ENCODE peak calls at places on chromosome 12, in seven cellular contexts. One of them, this sample, is unnamed.

GRCh38 chr12:131704509-131704908 is 6.4 kb upstream of the SFSWAP start:
- DNase-seq in GM12878: no peak
- DNase-seq in SK-N-SH: no peak
- DNase-seq in H1: no peak
- DNase-seq in K562: no peak
- DNase-seq in HCT116: no peak
- DNase-seq in HepG2: no peak
- DNase-seq in this sample: no peak

GRCh38 chr12:69896653-69897381 is 71.8 kb downstream of the MYRFL start:
- DNase-seq in K562: no peak
- DNase-seq in HCT116: no peak
- DNase-seq in HepG2: no peak
- DNase-seq in GM12878: no peak
- DNase-seq in SK-N-SH: no peak
- DNase-seq in H1: peak; percentile 62
- DNase-seq in this sample: no peak

GRCh38 chr12:7959278-7960063 is 23.5 kb upstream of the SLC2A3 start:
- DNase-seq in HCT116: no peak
- DNase-seq in SK-N-SH: no peak
- DNase-seq in K562: peak; percentile 17
- DNase-seq in GM12878: peak; percentile 70
- DNase-seq in HepG2: peak; percentile 44
- DNase-seq in H1: no peak
- DNase-seq in this sample: no peak

GRCh38 chr12:18057051-18057450 is 32.9 kb downstream of the RERGL start:
- DNase-seq in HepG2: no peak
- DNase-seq in GM12878: no peak
- DNase-seq in SK-N-SH: no peak
- DNase-seq in K562: no peak
- DNase-seq in H1: no peak
- DNase-seq in HCT116: no peak
- DNase-seq in this sample: no peak

GRCh38 chr12:30908389-30909087 is 18.0 kb upstream of the TSPAN11 start:
- DNase-seq in K562: no peak
- DNase-seq in SK-N-SH: peak; percentile 36
- DNase-seq in HepG2: peak; percentile 56
- DNase-seq in H1: no peak
- DNase-seq in GM12878: no peak
- DNase-seq in HCT116: no peak
- DNase-seq in this sample: no peak

GRCh38 chr12:128930591-128930990 is 77.3 kb downstream of the GLT1D1 start:
- DNase-seq in K562: no peak
- DNase-seq in H1: no peak
- DNase-seq in HCT116: no peak
- DNase-seq in SK-N-SH: no peak
- DNase-seq in HepG2: no peak
- DNase-seq in GM12878: no peak
- DNase-seq in this sample: no peak

GRCh38 chr12:47741340-47741703 is 16.0 kb upstream of the ENDOU start:
- DNase-seq in SK-N-SH: peak; percentile 79
- DNase-seq in HCT116: peak; percentile 27
- DNase-seq in HepG2: no peak
- DNase-seq in H1: no peak
- DNase-seq in K562: no peak
- DNase-seq in GM12878: no peak
- DNase-seq in this sample: no peak

GRCh38 chr12:92010368-92010767 is 135.3 kb downstream of the BTG1 start:
- DNase-seq in HepG2: no peak
- DNase-seq in SK-N-SH: no peak
- DNase-seq in K562: no peak
- DNase-seq in H1: no peak
- DNase-seq in HCT116: no peak
- DNase-seq in GM12878: no peak
- DNase-seq in this sample: no peak

GRCh38 chr12:24991209-24992049 is 42.5 kb upstream of the BCAT1 start:
- DNase-seq in GM12878: peak; percentile 65
- DNase-seq in HepG2: peak; percentile 45
- DNase-seq in SK-N-SH: peak; percentile 56
- DNase-seq in K562: peak; percentile 31
- DNase-seq in H1: no peak
- DNase-seq in HCT116: peak; percentile 39
- DNase-seq in this sample: peak; percentile 77

GRCh38 chr12:94770397-94770759 is 120.0 kb upstream of the TMCC3 start:
- DNase-seq in H1: no peak
- DNase-seq in HCT116: no peak
- DNase-seq in SK-N-SH: no peak
- DNase-seq in K562: no peak
- DNase-seq in HepG2: no peak
- DNase-seq in GM12878: no peak
- DNase-seq in this sample: no peak

GRCh38 chr12:53252349-53252916 is 15.7 kb upstream of the ESPL1 start:
- DNase-seq in H1: no peak
- DNase-seq in HepG2: no peak
- DNase-seq in GM12878: no peak
- DNase-seq in K562: peak; percentile 68
- DNase-seq in HCT116: no peak
- DNase-seq in SK-N-SH: no peak
- DNase-seq in this sample: peak; percentile 98

GRCh38 chr12:85369365-85370154 is 89.5 kb downstream of the ALX1 start:
- DNase-seq in HCT116: no peak
- DNase-seq in HepG2: no peak
- DNase-seq in GM12878: no peak
- DNase-seq in H1: no peak
- DNase-seq in K562: no peak
- DNase-seq in SK-N-SH: no peak
- DNase-seq in this sample: no peak

GRCh38 chr12:31702047-31702446 is 26.8 kb downstream of the AMN1 start:
- DNase-seq in HCT116: peak; percentile 15
- DNase-seq in HepG2: no peak
- DNase-seq in H1: no peak
- DNase-seq in K562: no peak
- DNase-seq in GM12878: no peak
- DNase-seq in SK-N-SH: no peak
- DNase-seq in this sample: no peak

GRCh38 chr12:45745861-45746277 is 16.4 kb downstream of the ARID2 start:
- DNase-seq in SK-N-SH: peak; percentile 39
- DNase-seq in HCT116: no peak
- DNase-seq in K562: no peak
- DNase-seq in GM12878: no peak
- DNase-seq in H1: no peak
- DNase-seq in HepG2: no peak
- DNase-seq in this sample: peak; percentile 36

GRCh38 chr12:123164710-123165261 is 13.9 kb upstream of the PITPNM2 start:
- DNase-seq in SK-N-SH: no peak
- DNase-seq in H1: no peak
- DNase-seq in HCT116: no peak
- DNase-seq in GM12878: no peak
- DNase-seq in HepG2: no peak
- DNase-seq in K562: no peak
- DNase-seq in this sample: no peak

GRCh38 chr12:96235497-96235826 is 41.3 kb downstream of the ELK3 start:
- DNase-seq in GM12878: no peak
- DNase-seq in HepG2: no peak
- DNase-seq in K562: no peak
- DNase-seq in SK-N-SH: no peak
- DNase-seq in H1: no peak
- DNase-seq in HCT116: no peak
- DNase-seq in this sample: no peak

GRCh38 chr12:19978193-19978592 is 390.1 kb upstream of the PDE3A start:
- DNase-seq in K562: no peak
- DNase-seq in HepG2: no peak
- DNase-seq in H1: no peak
- DNase-seq in GM12878: no peak
- DNase-seq in HCT116: no peak
- DNase-seq in SK-N-SH: no peak
- DNase-seq in this sample: no peak

GRCh38 chr12:28885275-28885674 is 263.8 kb upstream of the FAR2 start:
- DNase-seq in GM12878: no peak
- DNase-seq in K562: no peak
- DNase-seq in H1: no peak
- DNase-seq in HCT116: no peak
- DNase-seq in SK-N-SH: no peak
- DNase-seq in HepG2: no peak
- DNase-seq in this sample: no peak

GRCh38 chr12:132494294-132495164 is 4.6 kb downstream of the FBRSL1 start:
- DNase-seq in HepG2: no peak
- DNase-seq in H1: no peak
- DNase-seq in K562: peak; percentile 72
- DNase-seq in GM12878: no peak
- DNase-seq in HCT116: no peak
- DNase-seq in SK-N-SH: no peak
- DNase-seq in this sample: peak; percentile 49

DNA sequence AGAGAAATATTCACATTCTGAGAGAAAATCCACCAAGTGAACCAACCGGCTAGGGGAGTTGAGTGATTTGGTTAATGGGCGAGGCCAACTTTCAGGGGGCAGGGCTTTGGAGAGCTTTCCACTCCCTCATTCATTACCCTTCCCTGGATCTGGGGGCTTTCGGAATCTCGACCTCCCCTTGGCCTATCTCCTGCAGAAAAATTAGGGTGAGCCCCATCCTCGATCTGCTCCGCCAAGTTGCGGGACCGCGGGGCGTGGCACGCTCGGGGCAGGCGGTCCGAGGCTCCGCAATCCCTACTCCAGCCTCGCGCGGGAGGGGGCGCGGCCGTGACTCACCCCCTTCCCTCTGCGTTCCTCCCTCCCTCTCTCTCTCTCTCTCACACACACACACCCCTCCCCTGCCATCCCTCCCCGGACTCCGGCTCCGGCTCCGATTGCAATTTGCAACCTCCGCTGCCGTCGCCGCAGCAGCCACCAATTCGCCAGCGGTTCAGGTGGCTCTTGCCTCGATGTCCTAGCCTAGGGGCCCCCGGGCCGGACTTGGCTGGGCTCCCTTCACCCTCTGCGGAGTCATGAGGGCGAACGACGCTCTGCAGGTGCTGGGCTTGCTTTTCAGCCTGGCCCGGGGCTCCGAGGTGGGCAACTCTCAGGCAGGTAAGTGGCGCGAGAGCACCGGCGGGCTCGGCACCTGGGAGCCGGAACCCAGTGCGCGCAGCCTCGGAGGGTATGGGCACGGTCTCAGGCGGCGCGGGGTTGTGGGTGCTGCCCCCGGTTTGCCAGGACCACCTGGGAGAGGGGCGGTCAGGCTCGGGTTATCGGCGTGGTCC is at the start of gene ERBB3:
- DNase-seq in HCT116: peak; percentile 71
- DNase-seq in GM12878: no peak
- DNase-seq in K562: peak; percentile 93
- DNase-seq in H1: peak; percentile 87
- DNase-seq in HepG2: peak; percentile 82
- DNase-seq in SK-N-SH: peak; percentile 84
- DNase-seq in this sample: peak; percentile 88
- TF ChIP-seq JUND in HCT116: peak; percentile 76
- TF ChIP-seq JUND in GM12878: no peak
- TF ChIP-seq JUND in K562: peak; percentile 96
- TF ChIP-seq JUND in H1: peak; percentile 86
- TF ChIP-seq JUND in HepG2: peak; percentile 89
- TF ChIP-seq JUND in SK-N-SH: no peak
- TF ChIP-seq JUND in this sample: peak; percentile 50

GRCh38 chr12:113070117-113070906 is 13.8 kb downstream of the DTX1 start:
- DNase-seq in H1: no peak
- DNase-seq in HepG2: no peak
- DNase-seq in K562: no peak
- DNase-seq in GM12878: no peak
- DNase-seq in SK-N-SH: no peak
- DNase-seq in HCT116: no peak
- DNase-seq in this sample: no peak
- TF ChIP-seq JUND in H1: no peak
- TF ChIP-seq JUND in HepG2: no peak
- TF ChIP-seq JUND in K562: no peak
- TF ChIP-seq JUND in GM12878: no peak
- TF ChIP-seq JUND in SK-N-SH: no peak
- TF ChIP-seq JUND in HCT116: no peak
- TF ChIP-seq JUND in this sample: no peak

DNA sequence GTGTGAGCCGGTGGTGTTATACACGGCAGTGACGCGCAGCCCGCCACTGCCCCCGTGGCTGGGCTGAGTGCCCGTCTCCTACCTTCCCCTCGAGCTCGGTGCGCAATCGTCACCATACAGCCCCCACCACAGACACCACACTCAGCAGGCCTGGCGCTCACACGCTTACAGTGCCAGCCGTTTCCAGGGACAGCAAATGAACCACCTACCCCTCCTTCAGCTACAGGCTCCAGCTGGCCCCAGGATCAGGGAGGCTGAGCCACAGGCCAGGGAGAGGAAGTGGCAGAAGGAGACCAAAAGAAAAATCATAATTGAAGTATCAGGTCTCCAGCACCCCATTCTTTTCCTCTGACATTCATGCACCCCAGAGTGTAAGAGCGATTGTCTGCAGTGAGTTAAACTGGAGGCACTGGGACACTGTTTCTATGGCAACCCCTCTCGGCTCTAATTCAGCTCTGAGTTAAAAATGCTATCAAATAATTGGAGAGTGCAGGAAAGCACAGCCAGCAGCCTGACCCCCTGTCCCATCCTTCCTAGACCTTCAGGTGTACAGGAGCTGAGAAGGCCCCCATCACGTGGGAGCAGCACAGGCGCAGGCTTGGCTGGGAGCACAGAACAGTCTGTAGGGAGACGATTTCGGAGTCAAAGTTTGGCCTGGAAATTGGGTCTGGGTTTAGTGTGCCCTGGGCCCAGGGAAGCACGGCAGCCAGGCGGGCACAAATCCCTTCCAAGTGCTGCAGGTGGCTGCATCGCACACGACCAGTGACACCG is 18.0 kb downstream of the LRTM2 start:
- DNase-seq in HCT116: no peak
- DNase-seq in GM12878: no peak
- DNase-seq in SK-N-SH: peak; percentile 85
- DNase-seq in HepG2: no peak
- DNase-seq in H1: no peak
- DNase-seq in K562: no peak
- DNase-seq in this sample: no peak
- TF ChIP-seq JUND in HCT116: no peak
- TF ChIP-seq JUND in GM12878: no peak
- TF ChIP-seq JUND in SK-N-SH: no peak
- TF ChIP-seq JUND in HepG2: no peak
- TF ChIP-seq JUND in H1: no peak
- TF ChIP-seq JUND in K562: no peak
- TF ChIP-seq JUND in this sample: no peak

GRCh38 chr12:120468846-120469449 is 600 bp downstream of the SRSF9 start:
- DNase-seq in GM12878: no peak
- DNase-seq in K562: peak; percentile 92
- DNase-seq in SK-N-SH: peak; percentile 94
- DNase-seq in H1: no peak
- DNase-seq in HCT116: no peak
- DNase-seq in HepG2: no peak
- DNase-seq in this sample: peak; percentile 33

GRCh38 chr12:120472521-120472920 is 3.0 kb upstream of the SRSF9 start:
- DNase-seq in HepG2: no peak
- DNase-seq in H1: no peak
- DNase-seq in K562: no peak
- DNase-seq in HCT116: no peak
- DNase-seq in GM12878: no peak
- DNase-seq in SK-N-SH: no peak
- DNase-seq in this sample: no peak

GRCh38 chr12:120469450-120470149 is at the start of gene SRSF9:
- DNase-seq in HCT116: peak; percentile 95
- DNase-seq in K562: peak; percentile 94
- DNase-seq in HepG2: peak; percentile 90
- DNase-seq in H1: peak; percentile 99
- DNase-seq in SK-N-SH: peak; percentile 99
- DNase-seq in GM12878: peak; percentile 80
- DNase-seq in this sample: peak; percentile 97

GRCh38 chr12:120468271-120468845 is 1.2 kb downstream of the SRSF9 start:
- DNase-seq in K562: no peak
- DNase-seq in GM12878: no peak
- DNase-seq in SK-N-SH: peak; percentile 65
- DNase-seq in H1: peak; percentile 59
- DNase-seq in HCT116: no peak
- DNase-seq in HepG2: peak; percentile 44
- DNase-seq in this sample: peak; percentile 56

GRCh38 chr12:120470150-120470817 is 736 bp upstream of the SRSF9 start:
- DNase-seq in SK-N-SH: no peak
- DNase-seq in HCT116: no peak
- DNase-seq in HepG2: peak; percentile 15
- DNase-seq in H1: no peak
- DNase-seq in K562: no peak
- DNase-seq in GM12878: no peak
- DNase-seq in this sample: no peak
- TF ChIP-seq JUND in SK-N-SH: no peak
- TF ChIP-seq JUND in HCT116: no peak
- TF ChIP-seq JUND in HepG2: peak; percentile 15
- TF ChIP-seq JUND in H1: no peak
- TF ChIP-seq JUND in K562: no peak
- TF ChIP-seq JUND in GM12878: no peak
- TF ChIP-seq JUND in this sample: no peak

This sample was measured in T47D.